ENCODE peak calls at places on chromosome 17, in four cellular contexts. L is K562, E is HepG2, Z is Panc1. M is an unnamed sample.

GRCh38 chr17:55037828-55038227 is 69.3 kb downstream of the STXBP4 start:
- DNase-seq in L (no peak), E (no peak), Z (no peak), M (no peak)

GRCh38 chr17:43713494-43714162 is 45.0 kb downstream of the SOST start:
- DNase-seq in L (no peak), E (no peak), Z (no peak), M (no peak)

GRCh38 chr17:59487161-59487873 is 78.1 kb upstream of the DHX40 start:
- DNase-seq in L (no peak), E (no peak), Z (no peak), M (no peak)

GRCh38 chr17:76994237-76994637 is 126.0 kb downstream of the MGAT5B start:
- DNase-seq in L (no peak), E (no peak), Z (no peak), M (no peak)

GRCh38 chr17:47240806-47241205 is 12.8 kb upstream of the ITGB3 start:
- DNase-seq in L (no peak), E (no peak), Z (no peak), M (no peak)

GRCh38 chr17:40538019-40538935 is 27.0 kb downstream of the CCR7 start:
- DNase-seq in L (no peak), E (no peak), Z (no peak), M (no peak)

GRCh38 chr17:68290268-68290954 is 516 bp downstream of the SLC16A6 start:
- DNase-seq in L (no peak), E (no peak), Z (no peak), M (no peak)

GRCh38 chr17:82019905-82020873 is 2.5 kb downstream of the CENPX start:
- DNase-seq in L (peak), E (peak), Z (no peak), M (peak)

GRCh38 chr17:79552824-79553223 is 58.0 kb downstream of the RBFOX3 start:
- DNase-seq in L (no peak), E (no peak), Z (no peak), M (no peak)

GRCh38 chr17:56222255-56222654 is 69.0 kb downstream of the ANKFN1 start:
- DNase-seq in L (no peak), E (no peak), Z (no peak), M (no peak)

GRCh38 chr17:67019126-67019507 is 25.2 kb upstream of the CACNG1 start:
- DNase-seq in L (no peak), E (no peak), Z (no peak), M (no peak)

GRCh38 chr17:29615492-29616299 is 7.0 kb downstream of the CORO6 start:
- DNase-seq in L (peak), E (peak), Z (no peak), M (no peak)

GRCh38 chr17:21174719-21175118 is 39.2 kb downstream of the TMEM11 start:
- DNase-seq in L (no peak), E (no peak), Z (no peak), M (no peak)

GRCh38 chr17:82929011-82929622 is 89.3 kb upstream of the ZNF750 start:
- DNase-seq in L (no peak), E (no peak), Z (no peak), M (no peak)

GRCh38 chr17:56679148-56679766 is 85.8 kb downstream of the NOG start:
- DNase-seq in L (peak), E (peak), Z (no peak), M (peak)

GRCh38 chr17:59221159-59221847 is 992 bp downstream of the GDPD1 start:
- DNase-seq in L (peak), E (no peak), Z (no peak), M (no peak)

GRCh38 chr17:68824707-68825106 is 130.5 kb downstream of the ABCA8 start:
- DNase-seq in L (no peak), E (peak), Z (no peak), M (no peak)

GRCh38 chr17:29048440-29049360 is 5.8 kb downstream of the PIPOX start:
- DNase-seq in L (no peak), E (no peak), Z (no peak), M (no peak)

GRCh38 chr17:42285346-42286050 is 2.8 kb upstream of the STAT5A start:
- DNase-seq in L (no peak), E (no peak), Z (no peak), M (no peak)

GRCh38 chr17:4463818-4464501 is 30.2 kb downstream of the SPNS3 start:
- DNase-seq in L (no peak), E (no peak), Z (no peak), M (no peak)

GRCh38 chr17:75503337-75503950 is 11.9 kb downstream of the CASKIN2 start:
- DNase-seq in L (no peak), E (no peak), Z (no peak), M (no peak)

GRCh38 chr17:75503976-75504346 is 11.4 kb downstream of the CASKIN2 start:
- DNase-seq in L (no peak), E (no peak), Z (no peak), M (no peak)

GRCh38 chr17:75505152-75505409 is 10.3 kb downstream of the CASKIN2 start:
- DNase-seq in L (no peak), E (no peak), Z (no peak), M (no peak)

GRCh38 chr17:75505640-75506039 is 9.7 kb downstream of the CASKIN2 start:
- DNase-seq in L (no peak), E (no peak), Z (no peak), M (no peak)

DNA sequence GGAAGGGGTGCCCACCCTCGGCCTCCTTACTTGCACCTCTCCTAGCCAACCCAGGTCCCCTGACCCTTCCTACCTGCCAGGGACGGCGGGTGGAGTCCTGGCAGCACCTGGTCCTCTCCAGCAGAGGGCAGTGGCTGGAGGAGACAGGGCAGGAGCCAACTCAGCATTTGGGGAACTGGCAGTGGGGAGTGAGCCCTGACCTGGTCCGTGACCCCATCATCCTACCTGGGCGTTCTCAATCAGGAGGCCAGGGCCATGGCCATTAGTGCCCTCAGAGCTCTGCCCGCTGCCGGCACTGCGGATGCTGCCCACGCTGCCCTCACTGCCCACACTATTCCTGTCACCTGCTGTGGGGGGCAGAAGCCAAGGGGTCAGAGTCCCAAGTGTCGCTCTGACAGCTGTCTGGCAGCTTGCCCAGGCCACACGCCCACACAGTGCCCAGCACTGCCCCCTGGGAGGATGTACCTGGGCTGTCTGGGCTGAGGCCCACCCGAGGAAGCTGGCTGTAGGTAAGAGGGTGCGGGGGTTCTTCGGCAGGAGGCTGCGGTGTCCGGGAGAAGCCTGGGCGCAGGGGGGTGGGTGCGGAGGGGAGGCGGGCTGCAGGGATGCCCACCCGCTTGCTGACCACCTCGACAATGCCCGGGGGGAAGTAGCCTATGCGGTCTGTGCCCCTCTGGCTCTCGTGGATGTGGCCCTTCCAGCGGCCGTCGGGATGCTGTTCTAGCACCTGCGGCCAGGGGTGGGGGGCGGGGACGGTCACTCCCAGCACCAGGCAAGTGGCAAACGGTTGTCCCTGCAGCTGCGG is 10.8 kb downstream of the CASKIN2 start:
- DNase-seq in L (peak), E (peak), Z (no peak), M (no peak)
- TF ChIP-seq TCF7L2 in L (no peak), E (no peak), Z (no peak), M (no peak)

GRCh38 chr17:7886227-7887037 is 2.2 kb upstream of the CHD3 start:
- DNase-seq in L (peak), E (no peak), Z (no peak), M (no peak)
- TF ChIP-seq TCF7L2 in L (no peak), E (no peak), Z (no peak), M (no peak)

GRCh38 chr17:50406578-50406977 is 9.3 kb upstream of the LRRC59 start:
- DNase-seq in L (no peak), E (no peak), Z (no peak), M (no peak)

GRCh38 chr17:50412188-50412732 is 13.8 kb upstream of the ACSF2 start:
- DNase-seq in L (no peak), E (no peak), Z (no peak), M (no peak)

GRCh38 chr17:50407921-50408320 is 10.6 kb upstream of the LRRC59 start:
- DNase-seq in L (no peak), E (no peak), Z (no peak), M (no peak)
- TF ChIP-seq TCF7L2 in L (no peak), E (no peak), Z (no peak), M (no peak)

GRCh38 chr17:11319894-11320293 is 78.9 kb downstream of the SHISA6 start:
- DNase-seq in L (no peak), E (no peak), Z (no peak), M (no peak)

GRCh38 chr17:11326492-11326891 is 85.5 kb downstream of the SHISA6 start:
- DNase-seq in L (no peak), E (no peak), Z (no peak), M (no peak)

GRCh38 chr17:11330871-11331270 is 89.9 kb downstream of the SHISA6 start:
- DNase-seq in L (no peak), E (no peak), Z (no peak), M (no peak)

GRCh38 chr17:11324846-11325420 is 83.9 kb downstream of the SHISA6 start:
- DNase-seq in L (no peak), E (no peak), Z (no peak), M (no peak)
- TF ChIP-seq TCF7L2 in L (no peak), E (no peak), Z (no peak), M (no peak)

GRCh38 chr17:62675260-62675659 is 47.8 kb downstream of the MRC2 start:
- DNase-seq in L (no peak), E (no peak), Z (no peak), M (no peak)
- TF ChIP-seq TCF7L2 in L (no peak), E (no peak), Z (no peak), M (no peak)

DNA sequence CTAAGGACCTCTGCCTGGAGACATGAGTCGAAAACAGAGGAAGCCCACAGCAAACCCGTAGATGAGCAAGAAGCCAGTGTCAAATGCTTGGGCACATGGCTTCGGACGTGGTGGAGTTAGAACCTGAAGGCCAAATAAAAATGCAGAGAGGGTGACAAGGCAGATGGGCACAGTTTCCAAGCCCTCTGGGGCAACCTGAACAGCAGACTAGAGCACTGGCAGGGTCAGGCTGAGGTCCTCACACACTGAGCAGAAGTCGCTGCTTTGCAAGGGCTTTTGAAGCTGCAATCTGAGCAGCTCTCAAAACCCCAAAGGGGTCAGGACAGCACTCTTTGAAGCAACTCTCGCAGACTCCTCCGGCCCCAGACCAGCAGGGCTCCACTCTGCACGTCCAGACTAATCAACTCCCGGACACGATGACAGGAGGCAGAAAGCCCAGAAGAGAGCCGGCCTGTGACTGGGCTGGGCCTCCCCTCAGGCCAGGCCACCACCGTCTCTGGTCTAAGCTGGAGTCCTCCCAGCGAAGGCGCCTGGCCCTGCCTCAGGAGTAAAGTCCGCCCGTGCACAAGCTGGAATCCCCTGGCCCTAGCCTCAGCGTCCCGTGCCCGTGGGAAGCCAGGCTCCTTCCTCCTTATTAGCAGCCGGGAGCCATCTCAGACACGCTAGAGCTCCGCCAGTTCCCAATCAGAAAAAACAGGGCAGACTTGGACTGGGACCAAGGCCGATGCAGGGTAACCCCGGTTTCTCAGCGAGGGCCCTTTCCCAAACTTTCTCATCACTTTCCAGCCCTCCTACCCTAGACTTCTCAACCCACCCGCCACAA is 924 bp downstream of the SMARCD2 start:
- DNase-seq in L (peak), E (peak), Z (no peak), M (no peak)
- TF ChIP-seq TCF7L2 in L (no peak), E (no peak), Z (no peak), M (no peak)

DNA sequence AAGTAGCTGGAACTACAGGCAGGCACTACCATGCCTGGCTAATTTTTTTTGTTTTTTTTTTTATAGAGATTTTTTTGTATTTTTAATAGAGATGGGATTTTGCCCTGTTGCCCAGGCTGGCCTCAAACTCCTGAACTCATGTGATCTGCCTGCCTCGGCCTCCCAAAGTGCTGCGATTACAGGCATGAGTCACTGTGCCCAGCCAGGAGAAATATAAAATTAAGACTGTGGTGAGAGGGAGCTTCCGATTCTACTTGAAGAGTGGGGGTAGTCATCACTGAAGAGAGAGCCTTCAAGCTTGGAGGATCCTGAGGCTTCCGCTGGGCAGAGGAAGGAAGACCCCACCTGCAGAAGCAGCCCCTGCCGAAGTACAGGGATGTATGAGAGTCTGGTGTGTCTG is 34.4 kb upstream of the RGS9 start:
- DNase-seq in L (no peak), E (no peak), Z (no peak), M (no peak)
- TF ChIP-seq TCF7L2 in L (no peak), E (no peak), Z (no peak), M (no peak)

DNA sequence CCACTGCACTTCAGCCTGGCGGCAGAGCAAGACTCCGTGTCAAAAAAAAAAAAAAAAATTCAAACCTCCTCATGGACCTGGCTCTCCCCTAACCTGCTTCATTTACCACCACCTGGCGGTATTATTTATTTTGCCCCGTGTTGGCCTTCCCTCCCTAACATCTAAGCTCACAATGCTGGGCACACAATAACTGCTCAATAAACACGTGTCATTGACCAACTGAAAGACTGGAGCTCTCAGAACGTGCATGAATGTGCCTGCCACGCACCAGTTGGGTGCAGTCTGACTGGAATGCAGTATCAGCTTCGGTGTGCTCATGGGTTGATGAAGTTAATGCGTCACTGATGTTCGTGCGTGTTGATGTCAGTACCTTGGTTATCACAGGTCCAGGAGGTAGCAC is 64.4 kb upstream of the CDC42EP4 start:
- DNase-seq in L (no peak), E (no peak), Z (no peak), M (no peak)
- TF ChIP-seq TCF7L2 in L (no peak), E (no peak), Z (no peak), M (no peak)

DNA sequence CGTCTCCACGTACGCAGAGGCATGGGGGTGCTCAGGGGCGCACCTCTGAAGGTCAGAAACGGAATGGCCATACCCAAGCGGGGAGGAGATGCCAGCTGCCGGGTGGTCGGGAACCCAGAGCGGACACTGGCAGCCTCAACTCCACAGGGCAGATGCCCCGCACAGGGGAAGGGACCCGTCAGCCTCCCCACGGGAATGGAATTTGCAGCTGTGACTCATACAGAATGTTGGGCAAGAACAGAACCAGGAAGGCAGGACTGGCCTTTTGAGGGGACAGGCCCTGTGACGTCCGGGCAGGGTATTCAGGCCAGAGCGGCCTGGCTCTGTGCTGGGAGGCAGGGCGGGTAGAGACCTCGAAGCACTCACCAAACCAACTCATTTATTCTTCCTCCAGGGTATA is 7.5 kb downstream of the TK1 start:
- DNase-seq in L (no peak), E (no peak), Z (no peak), M (no peak)
- TF ChIP-seq TCF7L2 in L (no peak), E (no peak), Z (no peak), M (no peak)

M was measured in HCT116.